ENCODE peak calls at places on chromosome 13, in nine cellular contexts. W is Peyer's patch, I is fibroblast of pulmonary artery, T is brain microvascular endothelial cell, D is thoracic aorta, N is SJSA1, C is GM12878, O is body of pancreas, X is astrocyte of the spinal cord. F is an unnamed sample.
A peak's percentile ranks its signal among the peaks of the same experiment; 100 is the strongest.

GRCh38 chr13:44648392-44649117 is 72.4 kb upstream of the TSC22D1 start:
- DNase-seq in X (no peak), O (peak; percentile 23), I (peak; percentile 31), T (no peak), W (no peak), N (no peak), C (no peak), D (no peak), F (peak; percentile 34)

GRCh38 chr13:46553886-46554855 is 1.2 kb downstream of the LRCH1 start:
- DNase-seq in C (no peak), T (peak; percentile 78), D (peak; percentile 28), O (peak; percentile 74), X (peak; percentile 82), I (peak; percentile 91), W (peak; percentile 81), N (peak; percentile 74), F (peak; percentile 88)

GRCh38 chr13:110557610-110558305 is 3.8 kb downstream of the RAB20 start:
- DNase-seq in D (no peak), T (no peak), N (no peak), C (no peak), I (no peak), O (peak; percentile 92), X (no peak), W (peak; percentile 46), F (no peak)

GRCh38 chr13:67023088-67023893 is 206.8 kb downstream of the PCDH9 start:
- DNase-seq in I (peak; percentile 90), D (no peak), C (no peak), W (no peak), X (peak; percentile 96), N (peak; percentile 2), O (peak; percentile 6), T (peak; percentile 89), F (peak; percentile 61)

GRCh38 chr13:96947343-96947910 is 46.8 kb downstream of the OXGR1 start:
- DNase-seq in O (no peak), I (no peak), C (no peak), X (no peak), D (no peak), T (no peak), N (no peak), W (no peak), F (no peak)

GRCh38 chr13:77185721-77186120 is 141.2 kb downstream of the MYCBP2 start:
- DNase-seq in X (no peak), N (no peak), I (no peak), T (no peak), C (no peak), W (no peak), D (no peak), O (no peak), F (no peak)

GRCh38 chr13:46492946-46493345 is 60.0 kb upstream of the LRCH1 start:
- DNase-seq in N (peak; percentile 42), I (peak; percentile 75), O (peak; percentile 8), X (peak; percentile 64), D (no peak), C (no peak), W (no peak), T (peak; percentile 31), F (peak; percentile 38)

GRCh38 chr13:94658926-94659649 is 53.3 kb downstream of the SOX21 start:
- DNase-seq in N (no peak), I (no peak), C (no peak), O (no peak), D (no peak), X (no peak), T (no peak), W (no peak), F (no peak)

GRCh38 chr13:25501231-25501630 is 129.5 kb downstream of the ATP8A2 start:
- DNase-seq in T (no peak), C (no peak), N (no peak), D (no peak), W (no peak), I (no peak), X (no peak), O (no peak), F (no peak)

GRCh38 chr13:44967656-44968451 is 21.4 kb downstream of the NUFIP1 start:
- DNase-seq in O (peak; percentile 23), N (no peak), X (peak; percentile 54), I (peak; percentile 63), W (no peak), C (no peak), D (no peak), T (peak; percentile 40), F (no peak)

GRCh38 chr13:80141114-80141849 is 199.6 kb downstream of the SPRY2 start:
- DNase-seq in N (peak; percentile 57), X (peak; percentile 84), I (peak; percentile 94), T (peak; percentile 75), O (peak; percentile 51), W (no peak), D (peak; percentile 13), C (no peak), F (peak; percentile 56)

GRCh38 chr13:27201661-27202060 is 30.1 kb upstream of the USP12 start:
- DNase-seq in T (no peak), N (no peak), D (no peak), I (no peak), O (no peak), W (no peak), C (no peak), X (no peak), F (peak; percentile 49)

GRCh38 chr13:48741377-48741776 is 87.6 kb downstream of the CYSLTR2 start:
- DNase-seq in X (peak; percentile 61), I (peak; percentile 50), W (no peak), C (no peak), N (no peak), O (peak; percentile 46), T (peak; percentile 58), D (no peak), F (peak; percentile 22)

GRCh38 chr13:76161143-76161542 is 525.0 kb downstream of the LMO7 start:
- DNase-seq in N (no peak), D (no peak), X (no peak), O (peak; percentile 4), I (no peak), T (no peak), W (no peak), C (no peak), F (no peak)

GRCh38 chr13:33510350-33510749 is 224.8 kb upstream of the STARD13 start:
- DNase-seq in X (no peak), T (no peak), C (no peak), N (no peak), I (no peak), D (no peak), O (no peak), W (no peak), F (no peak)
- H3K4me3 ChIP-seq in X (no peak overlapping the region), T (no peak overlapping the region), C (no peak overlapping the region), N (no peak overlapping the region), I (no peak overlapping the region), D (peak overlapping the region; percentile 37), O (no peak overlapping the region), W (no peak overlapping the region), F (no peak overlapping the region)

DNA sequence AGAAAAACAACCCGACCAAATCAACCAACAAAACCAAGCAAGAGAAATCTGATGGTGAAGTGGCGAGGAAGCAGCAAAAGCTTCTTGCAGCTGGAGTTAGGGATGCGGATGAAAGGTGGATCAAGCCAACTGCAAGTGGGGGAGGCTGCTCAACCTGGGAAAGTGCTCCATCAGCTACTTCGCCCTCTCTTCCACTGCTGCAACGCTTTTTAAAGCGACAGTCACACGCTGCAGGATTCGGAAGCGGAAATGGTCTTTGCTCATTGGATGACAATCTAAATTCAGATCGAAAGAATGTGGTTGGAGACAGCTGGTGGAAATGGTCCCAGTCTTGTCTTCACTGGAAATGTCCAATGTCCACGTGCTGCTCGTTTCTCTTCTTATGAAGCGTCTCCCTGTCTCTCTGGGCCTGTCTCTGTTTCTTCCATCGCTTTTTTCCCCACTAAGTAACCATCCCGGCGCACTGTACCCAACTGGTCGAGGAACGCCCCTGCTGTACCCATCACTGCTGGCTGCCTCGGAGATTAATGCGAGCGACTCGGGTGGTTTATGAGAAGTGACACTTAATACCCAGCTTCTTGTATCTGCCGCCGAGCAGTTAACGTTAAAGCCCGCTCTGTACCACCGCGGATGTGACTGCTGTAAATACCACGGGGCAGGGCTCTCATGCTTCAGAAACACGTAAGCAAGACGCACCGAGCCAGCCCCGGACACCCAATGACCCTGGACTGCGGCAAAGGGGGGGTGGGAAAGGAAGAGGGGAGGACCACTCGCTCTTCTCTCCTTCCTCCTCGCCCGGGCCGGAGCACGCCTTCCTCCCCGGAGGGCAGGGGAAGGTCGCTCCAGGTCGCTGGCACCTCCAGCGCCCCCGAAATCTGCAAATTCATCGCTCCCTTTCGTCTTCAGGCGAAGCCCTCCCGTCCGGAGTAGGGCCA is 1.9 kb upstream of the FGF9 start:
- DNase-seq in I (peak; percentile 21), N (peak; percentile 43), O (no peak), C (no peak), X (peak; percentile 33), W (peak; percentile 58), T (peak; percentile 7), D (no peak), F (peak; percentile 27)
- H3K4me3 ChIP-seq in I (peak overlapping the region; percentile 54), N (peak overlapping the region; percentile 49), O (peak overlapping the region; percentile 31), C (peak overlapping the region; percentile 75), X (peak overlapping the region; percentile 47), W (peak overlapping the region; percentile 68), T (peak overlapping the region; percentile 54), D (peak overlapping the region; percentile 79), F (peak overlapping the region; percentile 56)

DNA sequence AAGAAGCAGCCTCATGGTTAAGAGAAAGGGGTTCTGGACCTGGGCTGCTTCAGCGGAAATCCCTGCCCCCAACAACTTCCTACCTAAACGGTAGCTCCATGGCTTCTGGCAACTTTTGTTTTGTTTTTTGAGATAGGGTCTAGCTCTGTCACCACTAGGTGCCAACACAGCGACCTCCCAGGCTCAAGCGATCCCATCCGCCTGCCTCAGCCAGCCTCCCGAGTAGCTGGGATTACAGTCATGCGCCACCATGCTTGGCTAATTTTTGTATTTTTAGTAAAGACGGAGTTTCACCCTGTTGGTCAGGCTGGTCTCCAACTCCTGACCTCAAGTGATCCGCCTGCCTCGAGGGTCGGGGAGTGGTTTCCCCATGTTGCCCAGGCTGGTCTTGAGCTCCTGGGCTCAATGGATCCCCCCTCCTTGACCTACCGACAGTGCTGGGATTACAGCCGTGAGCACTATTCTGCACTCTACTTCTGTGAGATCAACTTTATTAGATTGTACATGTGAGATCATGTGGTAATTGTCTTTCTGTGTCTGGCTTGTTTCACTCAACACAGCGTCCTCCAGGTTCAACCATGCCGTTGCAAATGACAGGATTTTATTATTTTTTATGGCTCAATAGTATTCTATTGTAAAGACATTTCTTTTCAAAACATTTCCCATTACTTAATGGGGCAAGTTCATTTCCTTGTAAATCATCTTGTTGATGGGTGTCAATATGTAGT is 1.3 kb upstream of the OBI1 start:
- DNase-seq in N (peak; percentile 29), T (no peak), I (no peak), C (no peak), O (peak; percentile 5), D (no peak), X (no peak), W (no peak), F (peak; percentile 40)
- H3K4me3 ChIP-seq in N (peak overlapping the region; percentile 78), T (peak overlapping the region; percentile 91), I (peak overlapping the region; percentile 91), C (peak overlapping the region; percentile 76), O (peak overlapping the region; percentile 73), D (peak overlapping the region; percentile 90), X (peak overlapping the region; percentile 91), W (peak overlapping the region; percentile 92), F (peak overlapping the region; percentile 83)

GRCh38 chr13:53127378-53127777 is 98.8 kb downstream of the OLFM4 start:
- DNase-seq in O (no peak), T (no peak), I (no peak), W (no peak), N (no peak), C (no peak), D (no peak), X (no peak), F (no peak)
- H3K4me3 ChIP-seq in O (no peak overlapping the region), T (no peak overlapping the region), I (no peak overlapping the region), W (no peak overlapping the region), N (no peak overlapping the region), C (no peak overlapping the region), D (no peak overlapping the region), X (no peak overlapping the region), F (no peak overlapping the region)